ENCODE peak calls at places on chromosomes 13 and 19, in four cellular contexts. C, Q, I and Z are unnamed samples.

GRCh38 chr19:32870981-32871451 is 1.4 kb upstream of the SLC7A9 start:
- DNase-seq in C (no peak), Q (no peak), I (peak), Z (no peak)

GRCh38 chr19:1360818-1361461 is 22.8 kb upstream of the NDUFS7 start:
- DNase-seq in C (no peak), Q (no peak), I (no peak), Z (peak)

GRCh38 chr13:101784313-101784712 is 331.8 kb downstream of the ITGBL1 start:
- DNase-seq in C (no peak), Q (no peak), I (no peak), Z (no peak)

GRCh38 chr13:21458457-21458815 is 667 bp downstream of the ZDHHC20 start:
- DNase-seq in C (peak), Q (no peak), I (no peak), Z (peak)

GRCh38 chr13:97339019-97339988 is 94.7 kb upstream of the RAP2A start:
- DNase-seq in C (no peak), Q (no peak), I (no peak), Z (no peak)

GRCh38 chr19:15180451-15181390 is 20.1 kb downstream of the NOTCH3 start:
- DNase-seq in C (peak), Q (no peak), I (peak), Z (peak)

GRCh38 chr13:32537580-32538233 is 888 bp downstream of the N4BP2L2 start:
- DNase-seq in C (peak), Q (no peak), I (no peak), Z (no peak)

GRCh38 chr13:36192166-36192565 is 22.2 kb downstream of the SOHLH2 start:
- DNase-seq in C (no peak), Q (no peak), I (no peak), Z (no peak)

GRCh38 chr19:10142701-10143375 is 23.1 kb upstream of the EIF3G start:
- DNase-seq in C (no peak), Q (no peak), I (no peak), Z (no peak)

GRCh38 chr19:19517235-19517619 is 1.2 kb downstream of the NDUFA13 start:
- DNase-seq in C (no peak), Q (no peak), I (no peak), Z (no peak)

GRCh38 chr13:52158629-52159158 is 703 bp downstream of the NEK3 start:
- DNase-seq in C (no peak), Q (peak), I (no peak), Z (peak)

GRCh38 chr13:40664100-40665060 is 2.1 kb downstream of the FOXO1 start:
- DNase-seq in C (peak), Q (no peak), I (peak), Z (peak)

GRCh38 chr19:35126624-35126959 is 8.3 kb downstream of the LGI4 start:
- DNase-seq in C (no peak), Q (no peak), I (no peak), Z (no peak)

GRCh38 chr19:38869836-38870607 is 8.1 kb downstream of the RINL start:
- DNase-seq in C (no peak), Q (no peak), I (no peak), Z (no peak)

GRCh38 chr13:26855071-26855470 is 94.5 kb upstream of the GPR12 start:
- DNase-seq in C (no peak), Q (no peak), I (no peak), Z (no peak)

GRCh38 chr13:28582225-28582891 is 76.6 kb upstream of the POMP start:
- DNase-seq in C (peak), Q (no peak), I (no peak), Z (peak)

GRCh38 chr19:38737297-38737865 is 6.9 kb downstream of the CAPN12 start:
- DNase-seq in C (no peak), Q (no peak), I (no peak), Z (no peak)

GRCh38 chr19:50507376-50507775 is 3.6 kb downstream of the JOSD2 start:
- DNase-seq in C (no peak), Q (no peak), I (no peak), Z (no peak)

GRCh38 chr13:108328848-108329247 is 59.3 kb downstream of the TNFSF13B start:
- DNase-seq in C (no peak), Q (no peak), I (no peak), Z (no peak)

GRCh38 chr19:32351807-32352630 is 6.6 kb downstream of the ZNF507 start:
- DNase-seq in C (no peak), Q (no peak), I (no peak), Z (no peak)

GRCh38 chr13:51811920-51812328 is 8.0 kb upstream of the DHRS12 start:
- DNase-seq in C (no peak), Q (no peak), I (no peak), Z (no peak)

GRCh38 chr19:4389511-4390016 is 10.8 kb downstream of the SH3GL1 start:
- DNase-seq in C (no peak), Q (no peak), I (no peak), Z (no peak)

GRCh38 chr19:32407004-32407992 is 1.7 kb downstream of the DPY19L3 start:
- DNase-seq in C (peak), Q (no peak), I (peak), Z (no peak)

GRCh38 chr19:57776764-57777296 is 7.4 kb downstream of the ZNF586 start:
- DNase-seq in C (no peak), Q (no peak), I (no peak), Z (no peak)

GRCh38 chr13:100473087-100473486 is 115.5 kb downstream of the GGACT start:
- DNase-seq in C (no peak), Q (no peak), I (no peak), Z (peak)

GRCh38 chr13:34340534-34340933 is 522.6 kb downstream of the RFC3 start:
- DNase-seq in C (no peak), Q (no peak), I (no peak), Z (no peak)

GRCh38 chr13:73274147-73274546 is 215.3 kb downstream of the KLF5 start:
- DNase-seq in C (no peak), Q (no peak), I (no peak), Z (no peak)

GRCh38 chr19:13925990-13926389 is 12.2 kb downstream of the PODNL1 start:
- DNase-seq in C (no peak), Q (no peak), I (no peak), Z (no peak)

GRCh38 chr13:75468098-75468497 is 13.9 kb downstream of the TBC1D4 start:
- DNase-seq in C (no peak), Q (no peak), I (no peak), Z (no peak)

DNA sequence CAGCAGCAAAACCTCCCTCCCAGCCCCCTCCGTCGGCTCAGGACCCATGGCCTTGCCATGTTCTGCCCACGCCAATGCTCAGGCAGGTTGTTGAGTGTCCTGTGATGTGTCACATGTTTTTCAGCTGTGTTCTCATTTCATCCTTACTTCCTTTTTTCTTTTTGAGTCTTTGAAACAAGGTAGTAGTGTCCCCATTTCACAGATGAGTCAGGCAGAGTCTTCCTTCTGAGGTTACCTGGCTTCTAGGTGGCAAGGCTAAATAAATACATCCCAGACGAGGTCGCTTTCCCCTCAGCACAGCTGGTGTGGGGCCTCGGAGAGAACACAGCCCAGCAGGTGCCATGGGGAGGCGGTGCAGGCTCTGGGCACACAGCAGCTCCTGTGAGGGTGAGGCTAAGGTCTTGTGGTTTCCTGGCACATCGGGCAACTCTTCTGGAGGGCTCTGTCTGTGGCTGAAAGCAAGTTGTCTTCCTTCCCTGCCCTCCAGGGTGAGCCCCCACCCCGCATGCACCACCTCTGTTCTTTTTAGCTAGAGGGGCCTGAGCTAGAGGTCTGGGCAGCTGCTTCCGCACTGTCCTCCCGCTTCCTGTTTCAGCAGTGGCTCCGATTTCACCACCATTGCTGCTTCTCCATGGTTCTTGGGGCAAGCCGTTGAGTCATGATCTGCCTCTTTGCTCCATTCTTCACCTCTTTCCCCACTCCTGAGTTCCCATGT is 15.1 kb downstream of the PRAM1 start:
- DNase-seq in C (no peak), Q (no peak), I (no peak), Z (no peak)
- TF ChIP-seq FOXK2 in C (no peak), Q (no peak), I (no peak), Z (no peak)

GRCh38 chr19:55362174-55362989 is 678 bp downstream of the GARIN5B start:
- DNase-seq in C (no peak), Q (no peak), I (no peak), Z (no peak)
- TF ChIP-seq FOXK2 in C (no peak), Q (no peak), I (no peak), Z (no peak)

DNA sequence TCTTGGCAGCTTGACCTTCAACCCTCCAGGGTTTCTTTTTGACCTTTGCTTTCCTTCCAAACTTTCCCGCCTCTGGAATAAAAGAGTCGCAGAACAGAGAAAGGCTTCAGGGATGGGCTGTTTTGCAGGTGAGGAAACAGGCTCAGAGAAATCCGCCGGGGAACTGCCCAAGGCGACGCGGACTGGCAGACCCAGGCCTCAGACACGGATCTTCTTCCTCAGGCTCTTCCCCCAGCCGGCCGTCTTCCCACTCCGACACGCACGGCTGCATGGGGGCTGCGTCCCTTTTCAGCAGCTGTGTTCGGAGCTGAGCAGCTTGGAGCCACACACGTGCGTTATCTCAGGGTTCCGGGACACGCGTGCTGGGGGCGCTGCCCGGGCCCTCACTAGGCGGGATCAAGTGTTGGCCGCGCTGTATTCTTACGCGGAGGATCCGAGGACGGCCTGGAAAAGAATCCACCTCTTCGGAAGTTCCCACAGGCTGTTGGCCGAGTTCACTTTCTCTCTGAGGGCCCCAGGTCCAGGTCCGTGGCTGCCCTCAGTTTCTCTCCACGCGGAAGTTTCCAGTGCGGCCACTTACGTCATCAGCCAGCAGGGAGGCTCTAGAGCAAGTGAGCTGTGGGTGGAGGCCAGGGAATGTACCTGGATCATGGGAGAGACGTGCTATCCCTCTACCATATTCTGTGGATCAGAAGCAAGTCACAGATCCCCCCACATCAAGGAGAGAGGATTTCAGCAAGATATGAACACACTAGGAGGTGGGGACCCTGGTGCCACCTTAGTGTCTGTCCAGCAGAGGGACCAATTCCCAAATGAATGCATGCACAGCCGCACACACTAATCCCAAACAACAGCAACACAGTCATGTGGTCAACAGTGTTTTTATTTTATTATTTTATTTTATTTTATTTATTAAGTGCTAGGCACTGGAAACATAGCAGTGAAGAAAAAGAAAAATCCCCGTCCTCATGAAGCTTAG is 100.4 kb downstream of the ING1 start:
- DNase-seq in C (peak), Q (no peak), I (no peak), Z (no peak)
- TF ChIP-seq FOXK2 in C (no peak), Q (no peak), I (no peak), Z (no peak)

GRCh38 chr13:114130131-114130707 is 2.2 kb downstream of the RASA3 start:
- DNase-seq in C (no peak), Q (no peak), I (no peak), Z (no peak)

GRCh38 chr13:114132419-114133121 is at the start of gene RASA3:
- DNase-seq in C (peak), Q (no peak), I (no peak), Z (peak)

GRCh38 chr13:114130708-114131580 is 1.5 kb downstream of the RASA3 start:
- DNase-seq in C (peak), Q (no peak), I (no peak), Z (no peak)

GRCh38 chr13:114129649-114130062 is 2.8 kb downstream of the RASA3 start:
- DNase-seq in C (no peak), Q (no peak), I (no peak), Z (no peak)

DNA sequence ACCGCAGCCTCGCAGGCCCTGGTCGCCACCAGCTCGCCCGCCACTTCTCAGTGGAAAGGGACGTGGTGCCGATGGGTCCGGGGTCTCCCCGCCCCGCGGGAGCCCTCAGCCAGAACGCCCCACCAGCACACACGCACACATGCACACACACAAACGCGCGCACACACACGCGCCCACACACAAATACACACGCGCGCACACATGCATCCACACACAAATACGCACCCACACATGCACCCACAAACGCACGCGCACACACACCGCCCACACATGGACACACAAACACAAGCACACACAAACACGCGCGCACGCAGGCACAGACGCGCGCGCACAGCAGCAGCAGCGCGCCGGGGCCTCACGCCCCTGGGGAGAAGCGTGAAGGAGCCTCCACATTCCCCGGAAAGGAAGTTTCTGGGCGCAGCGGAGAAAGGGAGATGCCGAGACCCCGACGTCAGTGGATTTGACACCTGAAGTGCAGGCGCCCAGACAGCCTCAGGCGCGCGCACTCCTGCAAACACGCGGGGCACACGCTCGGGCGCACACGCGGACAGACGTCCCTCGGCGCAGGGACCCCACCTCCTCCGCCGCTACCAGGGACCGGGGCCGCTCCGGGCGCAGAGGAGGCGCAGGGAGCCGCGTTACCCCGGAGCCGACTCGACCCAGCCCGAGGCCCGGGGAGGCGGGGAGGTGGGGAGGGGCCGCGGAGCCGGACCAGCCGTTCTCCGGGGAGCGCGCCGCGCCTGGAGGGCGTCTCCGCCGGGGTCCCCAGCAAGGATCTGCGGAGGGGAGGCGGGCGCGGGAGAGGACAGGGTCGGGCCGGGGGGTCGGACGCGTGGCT is 623 bp downstream of the RASA3 start:
- DNase-seq in C (peak), Q (no peak), I (no peak), Z (no peak)
- TF ChIP-seq FOXK2 in C (no peak), Q (no peak), I (no peak), Z (no peak)

DNA sequence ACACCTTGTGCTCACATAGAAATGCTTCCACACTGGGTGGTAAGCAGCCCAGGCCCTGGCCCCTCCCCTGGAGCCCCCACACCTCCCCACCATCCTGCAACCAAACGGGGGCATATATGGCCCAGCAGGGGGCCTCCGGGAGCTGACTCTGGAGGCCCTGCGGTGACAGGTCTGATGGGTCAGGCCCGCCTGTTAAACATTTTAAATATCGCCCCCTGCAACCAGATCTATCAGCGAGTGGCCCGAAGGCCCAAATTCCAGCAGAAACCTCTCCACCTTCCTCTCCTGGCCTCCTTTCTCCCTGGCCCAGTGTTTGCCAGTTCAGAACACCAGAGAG is 48.0 kb upstream of the KATNAL1 start:
- DNase-seq in C (peak), Q (no peak), I (peak), Z (no peak)
- TF ChIP-seq FOXK2 in C (no peak), Q (no peak), I (no peak), Z (no peak)

GRCh38 chr13:93775507-93776108 is 549.0 kb downstream of the GPC6 start:
- DNase-seq in C (no peak), Q (no peak), I (peak), Z (no peak)
- TF ChIP-seq FOXK2 in C (no peak), Q (no peak), I (no peak), Z (no peak)